ENCODE peak calls at places on chromosomes 12 and 14, in nine cellular contexts. H is CD4-positive, CD25-positive, alpha-beta regulatory T cell; N is CD8-positive, alpha-beta memory T cell; K is sigmoid colon; G is lower lobe of right lung; P is HCT116; T is tibial artery; J is PC-9; L is stomach. U is an unnamed sample. For H3K4me1, the result is how much of the 10 kb centered on the place peaks cover.

GRCh38 chr12:123905319-123905925 is 67.2 kb downstream of the CCDC92 start:
- DNase-seq in H (peak), N (peak), K (no peak), G (no peak), P (peak), T (no peak), J (peak), L (peak), U (peak)

GRCh38 chr12:120584343-120585149 is 3.3 kb upstream of the POP5 start:
- DNase-seq in H (peak), N (peak), K (peak), G (peak), P (peak), T (peak), J (no peak), L (peak), U (peak)

GRCh38 chr14:59832663-59833294 is 37.8 kb downstream of the RTN1 start:
- DNase-seq in H (no peak), N (no peak), K (no peak), G (no peak), P (no peak), T (no peak), J (no peak), L (no peak), U (no peak)

GRCh38 chr12:101498252-101498651 is 23.1 kb downstream of the SPIC start:
- DNase-seq in H (no peak), N (no peak), K (no peak), G (no peak), P (no peak), T (no peak), J (no peak), L (no peak), U (no peak)

GRCh38 chr12:93710574-93710926 is 33.4 kb downstream of the CRADD start:
- DNase-seq in H (no peak), N (no peak), K (no peak), G (no peak), P (no peak), T (no peak), J (no peak), L (no peak), U (no peak)

GRCh38 chr14:64763801-64764511 is 59.7 kb downstream of the PLEKHG3 start:
- DNase-seq in H (no peak), N (no peak), K (no peak), G (peak), P (no peak), T (peak), J (no peak), L (no peak), U (peak)

GRCh38 chr12:69157023-69157655 is 82.2 kb upstream of the CPSF6 start:
- DNase-seq in H (peak), N (peak), K (peak), G (peak), P (peak), T (peak), J (peak), L (peak), U (peak)

GRCh38 chr12:59980491-59980890 is 384.7 kb downstream of the SLC16A7 start:
- DNase-seq in H (no peak), N (no peak), K (no peak), G (no peak), P (no peak), T (no peak), J (no peak), L (no peak), U (no peak)

GRCh38 chr14:95184413-95184790 is 27.1 kb upstream of the DICER1 start:
- DNase-seq in H (no peak), N (no peak), K (no peak), G (no peak), P (no peak), T (no peak), J (no peak), L (no peak), U (no peak)

GRCh38 chr14:90828642-90829487 is 12.6 kb upstream of the TTC7B start:
- DNase-seq in H (no peak), N (no peak), K (no peak), G (peak), P (no peak), T (no peak), J (no peak), L (peak), U (peak)

GRCh38 chr14:65867333-65867732 is 454.8 kb downstream of the FUT8 start:
- DNase-seq in H (no peak), N (no peak), K (no peak), G (no peak), P (no peak), T (no peak), J (no peak), L (no peak), U (no peak)

GRCh38 chr14:74207943-74208342 is 31.3 kb upstream of the VSX2 start:
- DNase-seq in H (no peak), N (no peak), K (no peak), G (no peak), P (peak), T (no peak), J (no peak), L (no peak), U (no peak)

GRCh38 chr14:93939304-93940229 is 12.4 kb downstream of the FAM181A start:
- DNase-seq in H (peak), N (peak), K (peak), G (peak), P (peak), T (peak), J (no peak), L (peak), U (peak)

GRCh38 chr12:122297494-122297893 is 31.2 kb upstream of the VPS33A start:
- DNase-seq in H (no peak), N (no peak), K (no peak), G (no peak), P (no peak), T (no peak), J (no peak), L (no peak), U (no peak)

DNA sequence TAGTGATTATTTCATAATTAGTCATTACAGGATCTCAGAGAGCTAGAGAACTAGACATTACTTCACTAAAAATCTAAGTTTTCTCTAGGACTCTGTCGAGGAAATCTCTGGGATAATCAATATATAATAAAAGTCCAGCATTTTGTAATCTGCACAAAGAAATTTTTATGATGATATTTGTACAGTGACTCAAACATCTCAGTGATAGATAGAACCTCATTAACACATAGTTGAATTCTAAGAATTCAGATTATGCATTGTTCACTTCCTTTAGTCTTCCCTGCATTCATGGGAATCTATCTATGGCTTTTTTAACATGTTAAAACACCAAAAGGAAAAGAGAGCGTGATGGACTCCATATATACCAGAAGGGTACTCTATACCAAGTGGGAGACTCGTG is 10.9 kb downstream of the ITPR2 start:
- DNase-seq in H (no peak), N (no peak), K (no peak), G (no peak), P (no peak), T (no peak), J (peak), L (no peak), U (no peak)
- H3K4me1 ChIP-seq in H (under half), N (under half), K (under half), G (under half), P (under half), T (under half), J (under half), L (under half), U (under half)

GRCh38 chr12:106194351-106194750 is 53.5 kb downstream of the CKAP4 start:
- DNase-seq in H (no peak), N (no peak), K (no peak), G (no peak), P (no peak), T (no peak), J (no peak), L (no peak), U (no peak)
- H3K27ac ChIP-seq in H (no peak), N (no peak), K (no peak), G (no peak), P (no peak), T (no peak), J (no peak), L (no peak), U (no peak)

DNA sequence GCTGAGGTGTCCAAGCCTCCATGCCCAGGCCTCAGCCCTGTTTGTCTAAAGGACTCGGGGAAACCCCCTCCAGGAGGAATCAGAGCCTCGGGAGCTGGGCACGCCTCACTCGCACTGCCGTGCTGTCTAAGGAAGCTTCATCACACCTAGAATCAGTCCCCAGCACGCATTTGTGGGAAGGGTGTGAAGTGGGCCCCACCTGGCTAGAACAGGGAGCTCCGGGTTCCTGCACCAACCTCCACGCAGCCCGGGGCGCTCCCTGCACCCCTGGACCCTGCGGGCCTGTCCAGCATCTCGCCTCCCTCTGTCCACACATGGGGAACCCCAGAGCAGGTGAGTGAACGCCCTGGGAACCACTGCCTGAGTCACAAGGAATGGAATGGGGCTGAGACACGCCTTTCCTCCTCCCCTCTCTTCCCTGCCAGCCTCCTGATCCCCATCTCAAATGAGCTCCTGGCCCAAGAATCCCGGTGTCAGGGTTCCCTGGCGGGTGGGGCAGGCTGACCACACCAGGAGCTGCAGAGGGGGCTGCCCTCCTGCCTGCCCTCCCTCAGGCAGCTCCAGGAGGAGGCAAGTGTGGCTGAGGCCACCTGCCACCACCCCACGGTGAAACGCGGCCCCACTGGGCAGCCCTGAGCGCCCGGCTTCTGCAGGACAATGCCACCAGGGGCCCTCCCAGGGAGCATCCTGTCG is 44.6 kb downstream of the GALNT9 start:
- DNase-seq in H (no peak), N (no peak), K (no peak), G (peak), P (no peak), T (no peak), J (peak), L (no peak), U (peak)
- H3K4me3 ChIP-seq in H (no peak), N (no peak), K (no peak), G (no peak), P (peak), T (no peak), J (no peak), L (no peak), U (no peak)

DNA sequence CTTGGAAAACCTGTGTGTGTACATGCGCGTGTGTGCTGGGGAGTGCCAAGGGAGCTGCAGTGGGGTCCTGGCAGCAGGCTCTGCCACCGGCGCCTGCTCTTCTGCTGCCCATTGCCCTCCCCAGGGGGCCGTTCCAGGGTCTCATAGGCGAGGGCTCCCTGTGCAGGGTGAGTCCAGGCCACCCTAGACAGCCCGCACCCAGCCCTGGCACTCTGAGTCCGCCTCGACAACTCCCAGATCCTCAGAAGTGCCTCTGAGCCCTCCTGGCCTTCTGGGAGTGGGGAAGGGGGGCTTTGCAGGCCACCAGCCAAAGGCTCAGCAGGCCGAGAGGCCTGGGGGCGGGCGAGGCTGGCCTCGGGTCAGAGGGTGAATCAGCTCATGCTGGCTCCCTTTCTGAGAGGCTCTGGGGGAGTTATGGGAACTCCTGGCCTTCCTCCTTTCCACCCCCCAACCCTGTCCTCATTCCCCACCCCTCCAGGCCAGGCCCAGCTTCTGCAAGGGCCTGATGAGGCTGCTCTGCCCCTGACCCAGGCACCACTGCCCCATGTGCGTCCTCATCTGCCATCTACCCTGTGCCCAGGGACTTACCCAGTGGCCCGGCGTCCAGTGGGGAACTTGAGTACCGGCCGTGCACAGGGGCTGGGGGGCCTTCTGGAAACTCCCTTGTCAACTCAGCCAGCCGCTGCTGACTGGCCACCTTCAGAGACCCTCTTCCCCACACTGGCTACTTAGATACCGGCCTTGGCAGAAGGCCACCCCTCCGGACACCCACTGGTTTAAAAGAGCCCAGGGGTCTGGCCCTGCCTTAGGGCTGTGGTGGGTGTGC is 2.1 kb upstream of the TEDC1 start:
- DNase-seq in H (no peak), N (no peak), K (no peak), G (no peak), P (no peak), T (no peak), J (no peak), L (no peak), U (no peak)
- H3K4me1 ChIP-seq in H (half or more), N (half or more), K (under half), G (half or more), P (half or more), T (half or more), J (under half), L (half or more), U (under half)

GRCh38 chr14:101402936-101403660 is 158.2 kb upstream of the DIO3 start:
- DNase-seq in H (no peak), N (no peak), K (no peak), G (no peak), P (no peak), T (no peak), J (no peak), L (no peak), U (no peak)

GRCh38 chr14:101398011-101398410 is 163.3 kb upstream of the DIO3 start:
- DNase-seq in H (no peak), N (no peak), K (no peak), G (no peak), P (no peak), T (no peak), J (no peak), L (no peak), U (no peak)

GRCh38 chr14:101397206-101397605 is 164.1 kb upstream of the DIO3 start:
- DNase-seq in H (no peak), N (no peak), K (no peak), G (no peak), P (no peak), T (no peak), J (no peak), L (no peak), U (no peak)

GRCh38 chr14:101399737-101400517 is 161.4 kb upstream of the DIO3 start:
- DNase-seq in H (no peak), N (no peak), K (no peak), G (no peak), P (no peak), T (no peak), J (no peak), L (no peak), U (no peak)

DNA sequence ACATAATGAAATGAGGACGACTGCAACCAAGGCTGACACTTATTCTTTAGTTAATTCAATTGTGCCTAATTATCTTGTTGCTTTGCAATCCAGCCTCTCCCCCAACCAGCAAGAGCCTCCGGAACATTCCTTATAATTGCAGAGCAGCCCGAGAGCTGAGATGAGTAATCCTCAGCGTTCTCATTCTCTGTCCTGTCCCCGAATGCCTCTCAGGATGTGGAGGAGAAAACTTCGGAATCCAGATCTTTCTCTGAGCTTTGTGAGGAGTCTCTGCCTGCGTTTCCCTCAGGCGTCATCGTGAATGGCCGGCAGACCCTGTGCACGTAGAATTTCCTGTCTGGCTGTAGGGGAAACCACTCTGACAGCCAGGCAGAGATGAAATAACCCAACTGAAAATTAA is 160.5 kb upstream of the DIO3 start:
- DNase-seq in H (no peak), N (no peak), K (no peak), G (no peak), P (no peak), T (no peak), J (no peak), L (no peak), U (no peak)
- H3K27ac ChIP-seq in H (no peak), N (no peak), K (no peak), G (no peak), P (no peak), T (no peak), J (no peak), L (no peak), U (no peak)

GRCh38 chr14:56815301-56815700 is 5.0 kb upstream of the OTX2 start:
- DNase-seq in H (no peak), N (no peak), K (no peak), G (no peak), P (no peak), T (no peak), J (no peak), L (no peak), U (no peak)

GRCh38 chr14:56814468-56815074 is 4.3 kb upstream of the OTX2 start:
- DNase-seq in H (no peak), N (no peak), K (no peak), G (no peak), P (no peak), T (no peak), J (no peak), L (no peak), U (no peak)

GRCh38 chr14:56821177-56821576 is 10.9 kb upstream of the OTX2 start:
- DNase-seq in H (no peak), N (no peak), K (no peak), G (no peak), P (no peak), T (no peak), J (no peak), L (no peak), U (no peak)

GRCh38 chr14:56816575-56817391 is 6.5 kb upstream of the OTX2 start:
- DNase-seq in H (no peak), N (no peak), K (no peak), G (no peak), P (no peak), T (no peak), J (no peak), L (no peak), U (no peak)

GRCh38 chr14:56817396-56817921 is 7.2 kb upstream of the OTX2 start:
- DNase-seq in H (no peak), N (no peak), K (no peak), G (no peak), P (no peak), T (no peak), J (no peak), L (no peak), U (no peak)
- H3K4me3 ChIP-seq in H (no peak), N (no peak), K (no peak), G (no peak), P (no peak), T (no peak), J (no peak), L (no peak), U (no peak)

GRCh38 chr12:46210835-46211439 is 57.9 kb downstream of the SLC38A1 start:
- DNase-seq in H (no peak), N (no peak), K (no peak), G (no peak), P (no peak), T (no peak), J (no peak), L (no peak), U (no peak)
- H3K4me1 ChIP-seq in H (half or more), N (half or more), K (under half), G (under half), P (under half), T (under half), J (under half), L (half or more), U (under half)

GRCh38 chr12:53844989-53845836 is 93.4 kb upstream of the HOXC13 start:
- DNase-seq in H (no peak), N (no peak), K (no peak), G (no peak), P (no peak), T (no peak), J (peak), L (no peak), U (no peak)
- H3K27ac ChIP-seq in H (no peak), N (no peak), K (no peak), G (no peak), P (no peak), T (no peak), J (peak), L (no peak), U (no peak)

GRCh38 chr12:51864701-51865469 is 16.4 kb upstream of the FIGNL2 start:
- DNase-seq in H (no peak), N (no peak), K (no peak), G (no peak), P (no peak), T (no peak), J (no peak), L (no peak), U (peak)
- H3K4me3 ChIP-seq in H (no peak), N (no peak), K (peak), G (peak), P (no peak), T (peak), J (no peak), L (peak), U (peak)

GRCh38 chr12:49092816-49093406 is 1.7 kb downstream of the DHH start:
- DNase-seq in H (no peak), N (no peak), K (no peak), G (no peak), P (no peak), T (no peak), J (no peak), L (no peak), U (no peak)

GRCh38 chr12:49094104-49094948 is at the start of gene DHH:
- DNase-seq in H (no peak), N (no peak), K (no peak), G (peak), P (no peak), T (peak), J (no peak), L (no peak), U (peak)

GRCh38 chr12:49094966-49095365 is 365 bp upstream of the DHH start:
- DNase-seq in H (no peak), N (no peak), K (no peak), G (no peak), P (no peak), T (no peak), J (no peak), L (no peak), U (no peak)

GRCh38 chr12:49092086-49092815 is 2.4 kb downstream of the DHH start:
- DNase-seq in H (peak), N (peak), K (no peak), G (no peak), P (no peak), T (no peak), J (no peak), L (no peak), U (no peak)

GRCh38 chr12:49093746-49094103 is 876 bp downstream of the DHH start:
- DNase-seq in H (no peak), N (no peak), K (no peak), G (no peak), P (no peak), T (no peak), J (no peak), L (no peak), U (no peak)
- H3K4me1 ChIP-seq in H (half or more), N (under half), K (under half), G (half or more), P (under half), T (under half), J (under half), L (half or more), U (under half)

U was measured in kidney.